ENCODE peak calls at places on chromosome 5, in ten cellular contexts. One of them, this sample, is unnamed.

GRCh38 chr5:57405984-57406383 is 76.6 kb downstream of the ACTBL2 start:
- DNase-seq in HEK293T: no peak
- DNase-seq in activated naive CD4-positive, alpha-beta T cell treated with anti-CD3 and anti-CD28 coated beads, Interleukin-2, amount 50 U/mL, for 16 hours: no peak
- DNase-seq in T-helper 2 cell: no peak
- DNase-seq in AG04450: no peak
- DNase-seq in NCI-H1694: no peak
- DNase-seq in type B pancreatic cell: no peak
- DNase-seq in B cell: no peak
- DNase-seq in aorta: no peak
- DNase-seq in NAMALWA: no peak
- DNase-seq in this sample: no peak

GRCh38 chr5:89421035-89421434 is 538.1 kb upstream of the MEF2C start:
- DNase-seq in HEK293T: no peak
- DNase-seq in activated naive CD4-positive, alpha-beta T cell treated with anti-CD3 and anti-CD28 coated beads, Interleukin-2, amount 50 U/mL, for 16 hours: no peak
- DNase-seq in T-helper 2 cell: no peak
- DNase-seq in AG04450: no peak
- DNase-seq in NCI-H1694: no peak
- DNase-seq in type B pancreatic cell: no peak
- DNase-seq in B cell: no peak
- DNase-seq in aorta: no peak
- DNase-seq in NAMALWA: no peak
- DNase-seq in this sample: no peak

GRCh38 chr5:42400474-42400873 is 22.8 kb upstream of the GHR start:
- DNase-seq in HEK293T: no peak
- DNase-seq in activated naive CD4-positive, alpha-beta T cell treated with anti-CD3 and anti-CD28 coated beads, Interleukin-2, amount 50 U/mL, for 16 hours: no peak
- DNase-seq in T-helper 2 cell: no peak
- DNase-seq in AG04450: no peak
- DNase-seq in NCI-H1694: no peak
- DNase-seq in type B pancreatic cell: no peak
- DNase-seq in B cell: no peak
- DNase-seq in aorta: no peak
- DNase-seq in NAMALWA: no peak
- DNase-seq in this sample: no peak

GRCh38 chr5:136193396-136193935 is 504 bp upstream of the SMIM32 start:
- DNase-seq in HEK293T: no peak
- DNase-seq in activated naive CD4-positive, alpha-beta T cell treated with anti-CD3 and anti-CD28 coated beads, Interleukin-2, amount 50 U/mL, for 16 hours: no peak
- DNase-seq in T-helper 2 cell: no peak
- DNase-seq in AG04450: no peak
- DNase-seq in NCI-H1694: no peak
- DNase-seq in type B pancreatic cell: no peak
- DNase-seq in B cell: no peak
- DNase-seq in aorta: no peak
- DNase-seq in NAMALWA: no peak
- DNase-seq in this sample: no peak

GRCh38 chr5:166499452-166500240 is 1791.8 kb upstream of the WWC1 start:
- DNase-seq in HEK293T: no peak
- DNase-seq in activated naive CD4-positive, alpha-beta T cell treated with anti-CD3 and anti-CD28 coated beads, Interleukin-2, amount 50 U/mL, for 16 hours: no peak
- DNase-seq in T-helper 2 cell: no peak
- DNase-seq in AG04450: no peak
- DNase-seq in NCI-H1694: no peak
- DNase-seq in type B pancreatic cell: no peak
- DNase-seq in B cell: no peak
- DNase-seq in aorta: no peak
- DNase-seq in NAMALWA: no peak
- DNase-seq in this sample: no peak

GRCh38 chr5:154646841-154647759 is 108.1 kb upstream of the LARP1 start:
- DNase-seq in HEK293T: no peak
- DNase-seq in activated naive CD4-positive, alpha-beta T cell treated with anti-CD3 and anti-CD28 coated beads, Interleukin-2, amount 50 U/mL, for 16 hours: no peak
- DNase-seq in T-helper 2 cell: no peak
- DNase-seq in AG04450: no peak
- DNase-seq in NCI-H1694: no peak
- DNase-seq in type B pancreatic cell: no peak
- DNase-seq in B cell: peak
- DNase-seq in aorta: peak
- DNase-seq in NAMALWA: no peak
- DNase-seq in this sample: no peak

GRCh38 chr5:115351356-115352195 is 55.1 kb upstream of the CCDC112 start:
- DNase-seq in HEK293T: no peak
- DNase-seq in activated naive CD4-positive, alpha-beta T cell treated with anti-CD3 and anti-CD28 coated beads, Interleukin-2, amount 50 U/mL, for 16 hours: no peak
- DNase-seq in T-helper 2 cell: no peak
- DNase-seq in AG04450: peak
- DNase-seq in NCI-H1694: no peak
- DNase-seq in type B pancreatic cell: no peak
- DNase-seq in B cell: no peak
- DNase-seq in aorta: no peak
- DNase-seq in NAMALWA: no peak
- DNase-seq in this sample: no peak

GRCh38 chr5:178296066-178296465 is 63.5 kb upstream of the PHYKPL start:
- DNase-seq in HEK293T: no peak
- DNase-seq in activated naive CD4-positive, alpha-beta T cell treated with anti-CD3 and anti-CD28 coated beads, Interleukin-2, amount 50 U/mL, for 16 hours: no peak
- DNase-seq in T-helper 2 cell: no peak
- DNase-seq in AG04450: no peak
- DNase-seq in NCI-H1694: no peak
- DNase-seq in type B pancreatic cell: no peak
- DNase-seq in B cell: no peak
- DNase-seq in aorta: peak
- DNase-seq in NAMALWA: no peak
- DNase-seq in this sample: no peak

GRCh38 chr5:131252824-131253171 is 11.1 kb upstream of the CDC42SE2 start:
- DNase-seq in HEK293T: no peak
- DNase-seq in activated naive CD4-positive, alpha-beta T cell treated with anti-CD3 and anti-CD28 coated beads, Interleukin-2, amount 50 U/mL, for 16 hours: peak
- DNase-seq in T-helper 2 cell: peak
- DNase-seq in AG04450: no peak
- DNase-seq in NCI-H1694: no peak
- DNase-seq in type B pancreatic cell: no peak
- DNase-seq in B cell: peak
- DNase-seq in aorta: peak
- DNase-seq in NAMALWA: peak
- DNase-seq in this sample: peak

GRCh38 chr5:73861313-73861978 is 235.4 kb downstream of the ARHGEF28 start:
- DNase-seq in HEK293T: no peak
- DNase-seq in activated naive CD4-positive, alpha-beta T cell treated with anti-CD3 and anti-CD28 coated beads, Interleukin-2, amount 50 U/mL, for 16 hours: no peak
- DNase-seq in T-helper 2 cell: no peak
- DNase-seq in AG04450: no peak
- DNase-seq in NCI-H1694: no peak
- DNase-seq in type B pancreatic cell: no peak
- DNase-seq in B cell: no peak
- DNase-seq in aorta: no peak
- DNase-seq in NAMALWA: no peak
- DNase-seq in this sample: no peak

GRCh38 chr5:141672856-141673813 is 8.9 kb downstream of the ARAP3 start:
- DNase-seq in HEK293T: no peak
- DNase-seq in activated naive CD4-positive, alpha-beta T cell treated with anti-CD3 and anti-CD28 coated beads, Interleukin-2, amount 50 U/mL, for 16 hours: no peak
- DNase-seq in T-helper 2 cell: no peak
- DNase-seq in AG04450: no peak
- DNase-seq in NCI-H1694: no peak
- DNase-seq in type B pancreatic cell: no peak
- DNase-seq in B cell: no peak
- DNase-seq in aorta: no peak
- DNase-seq in NAMALWA: no peak
- DNase-seq in this sample: no peak

GRCh38 chr5:73336366-73336765 is 112.2 kb downstream of the FOXD1 start:
- DNase-seq in HEK293T: no peak
- DNase-seq in activated naive CD4-positive, alpha-beta T cell treated with anti-CD3 and anti-CD28 coated beads, Interleukin-2, amount 50 U/mL, for 16 hours: no peak
- DNase-seq in T-helper 2 cell: no peak
- DNase-seq in AG04450: no peak
- DNase-seq in NCI-H1694: no peak
- DNase-seq in type B pancreatic cell: no peak
- DNase-seq in B cell: no peak
- DNase-seq in aorta: no peak
- DNase-seq in NAMALWA: no peak
- DNase-seq in this sample: no peak

GRCh38 chr5:159586941-159587340 is 256.7 kb upstream of the IL12B start:
- DNase-seq in HEK293T: no peak
- DNase-seq in activated naive CD4-positive, alpha-beta T cell treated with anti-CD3 and anti-CD28 coated beads, Interleukin-2, amount 50 U/mL, for 16 hours: no peak
- DNase-seq in T-helper 2 cell: no peak
- DNase-seq in AG04450: no peak
- DNase-seq in NCI-H1694: no peak
- DNase-seq in type B pancreatic cell: no peak
- DNase-seq in B cell: no peak
- DNase-seq in aorta: no peak
- DNase-seq in NAMALWA: no peak
- DNase-seq in this sample: no peak

GRCh38 chr5:140694276-140694675 is 3.0 kb downstream of the HARS2 start:
- DNase-seq in HEK293T: no peak
- DNase-seq in activated naive CD4-positive, alpha-beta T cell treated with anti-CD3 and anti-CD28 coated beads, Interleukin-2, amount 50 U/mL, for 16 hours: no peak
- DNase-seq in T-helper 2 cell: no peak
- DNase-seq in AG04450: no peak
- DNase-seq in NCI-H1694: no peak
- DNase-seq in type B pancreatic cell: no peak
- DNase-seq in B cell: no peak
- DNase-seq in aorta: no peak
- DNase-seq in NAMALWA: no peak
- DNase-seq in this sample: no peak

GRCh38 chr5:83251849-83252248 is 174.5 kb downstream of the XRCC4 start:
- DNase-seq in HEK293T: peak
- DNase-seq in activated naive CD4-positive, alpha-beta T cell treated with anti-CD3 and anti-CD28 coated beads, Interleukin-2, amount 50 U/mL, for 16 hours: no peak
- DNase-seq in T-helper 2 cell: no peak
- DNase-seq in AG04450: no peak
- DNase-seq in NCI-H1694: no peak
- DNase-seq in type B pancreatic cell: no peak
- DNase-seq in B cell: no peak
- DNase-seq in aorta: no peak
- DNase-seq in NAMALWA: no peak
- DNase-seq in this sample: no peak

GRCh38 chr5:126354012-126354856 is 69.0 kb upstream of the GRAMD2B start:
- DNase-seq in HEK293T: peak
- DNase-seq in activated naive CD4-positive, alpha-beta T cell treated with anti-CD3 and anti-CD28 coated beads, Interleukin-2, amount 50 U/mL, for 16 hours: no peak
- DNase-seq in T-helper 2 cell: no peak
- DNase-seq in AG04450: peak
- DNase-seq in NCI-H1694: peak
- DNase-seq in type B pancreatic cell: no peak
- DNase-seq in B cell: no peak
- DNase-seq in aorta: no peak
- DNase-seq in NAMALWA: peak
- DNase-seq in this sample: no peak

GRCh38 chr5:93164690-93165089 is 416.3 kb downstream of the NR2F1-AS1 start:
- DNase-seq in HEK293T: no peak
- DNase-seq in activated naive CD4-positive, alpha-beta T cell treated with anti-CD3 and anti-CD28 coated beads, Interleukin-2, amount 50 U/mL, for 16 hours: no peak
- DNase-seq in T-helper 2 cell: no peak
- DNase-seq in AG04450: peak
- DNase-seq in NCI-H1694: no peak
- DNase-seq in type B pancreatic cell: no peak
- DNase-seq in B cell: no peak
- DNase-seq in aorta: no peak
- DNase-seq in NAMALWA: no peak
- DNase-seq in this sample: no peak

GRCh38 chr5:67520161-67520886 is 323.7 kb upstream of the CD180 start:
- DNase-seq in HEK293T: no peak
- DNase-seq in activated naive CD4-positive, alpha-beta T cell treated with anti-CD3 and anti-CD28 coated beads, Interleukin-2, amount 50 U/mL, for 16 hours: no peak
- DNase-seq in T-helper 2 cell: no peak
- DNase-seq in AG04450: no peak
- DNase-seq in NCI-H1694: peak
- DNase-seq in type B pancreatic cell: no peak
- DNase-seq in B cell: no peak
- DNase-seq in aorta: no peak
- DNase-seq in NAMALWA: no peak
- DNase-seq in this sample: no peak

GRCh38 chr5:29016067-29016466 is 1977.7 kb upstream of the CDH9 start:
- DNase-seq in HEK293T: no peak
- DNase-seq in activated naive CD4-positive, alpha-beta T cell treated with anti-CD3 and anti-CD28 coated beads, Interleukin-2, amount 50 U/mL, for 16 hours: no peak
- DNase-seq in T-helper 2 cell: no peak
- DNase-seq in AG04450: no peak
- DNase-seq in NCI-H1694: no peak
- DNase-seq in type B pancreatic cell: no peak
- DNase-seq in B cell: no peak
- DNase-seq in aorta: no peak
- DNase-seq in NAMALWA: no peak
- DNase-seq in this sample: no peak

GRCh38 chr5:93461751-93462150 is 119.3 kb downstream of the NR2F1-AS1 start:
- DNase-seq in HEK293T: no peak
- DNase-seq in activated naive CD4-positive, alpha-beta T cell treated with anti-CD3 and anti-CD28 coated beads, Interleukin-2, amount 50 U/mL, for 16 hours: no peak
- DNase-seq in T-helper 2 cell: no peak
- DNase-seq in AG04450: no peak
- DNase-seq in NCI-H1694: no peak
- DNase-seq in type B pancreatic cell: no peak
- DNase-seq in B cell: no peak
- DNase-seq in aorta: no peak
- DNase-seq in NAMALWA: no peak
- DNase-seq in this sample: no peak

GRCh38 chr5:133962801-133963476 is 5.5 kb downstream of the C5orf15 start:
- DNase-seq in HEK293T: no peak
- DNase-seq in activated naive CD4-positive, alpha-beta T cell treated with anti-CD3 and anti-CD28 coated beads, Interleukin-2, amount 50 U/mL, for 16 hours: no peak
- DNase-seq in T-helper 2 cell: no peak
- DNase-seq in AG04450: no peak
- DNase-seq in NCI-H1694: no peak
- DNase-seq in type B pancreatic cell: no peak
- DNase-seq in B cell: no peak
- DNase-seq in aorta: no peak
- DNase-seq in NAMALWA: no peak
- DNase-seq in this sample: no peak

GRCh38 chr5:171309526-171310333 is 682 bp downstream of the TLX3 start:
- DNase-seq in HEK293T: no peak
- DNase-seq in activated naive CD4-positive, alpha-beta T cell treated with anti-CD3 and anti-CD28 coated beads, Interleukin-2, amount 50 U/mL, for 16 hours: no peak
- DNase-seq in T-helper 2 cell: no peak
- DNase-seq in AG04450: no peak
- DNase-seq in NCI-H1694: no peak
- DNase-seq in type B pancreatic cell: peak
- DNase-seq in B cell: no peak
- DNase-seq in aorta: no peak
- DNase-seq in NAMALWA: no peak
- DNase-seq in this sample: no peak

GRCh38 chr5:11390369-11390768 is 513.9 kb downstream of the CTNND2 start:
- DNase-seq in HEK293T: no peak
- DNase-seq in activated naive CD4-positive, alpha-beta T cell treated with anti-CD3 and anti-CD28 coated beads, Interleukin-2, amount 50 U/mL, for 16 hours: no peak
- DNase-seq in T-helper 2 cell: no peak
- DNase-seq in AG04450: no peak
- DNase-seq in NCI-H1694: no peak
- DNase-seq in type B pancreatic cell: no peak
- DNase-seq in B cell: no peak
- DNase-seq in aorta: no peak
- DNase-seq in NAMALWA: no peak
- DNase-seq in this sample: no peak

GRCh38 chr5:5141625-5142527 is 1.7 kb downstream of the ADAMTS16 start:
- DNase-seq in HEK293T: peak
- DNase-seq in activated naive CD4-positive, alpha-beta T cell treated with anti-CD3 and anti-CD28 coated beads, Interleukin-2, amount 50 U/mL, for 16 hours: peak
- DNase-seq in T-helper 2 cell: no peak
- DNase-seq in AG04450: peak
- DNase-seq in NCI-H1694: peak
- DNase-seq in type B pancreatic cell: no peak
- DNase-seq in B cell: peak
- DNase-seq in aorta: no peak
- DNase-seq in NAMALWA: peak
- DNase-seq in this sample: peak